ENCODE peak calls at places on chromosomes 6 and 20, in ten cellular contexts. O is Panc1, X is SK-N-MC, W is HL-60, T is transverse colon, D is suprapubic skin, E is spleen, Z is esophagus muscularis mucosa, M is sigmoid colon, V is HCT116. G is an unnamed sample.
A peak's percentile ranks its signal among the peaks of the same experiment; 100 is the strongest.

GRCh38 chr6:11731423-11731822 is 47.2 kb downstream of the ADTRP start:
- DNase-seq in W (no peak), T (no peak), M (no peak), V (no peak), X (no peak), D (no peak), O (no peak), E (no peak), Z (no peak), G (no peak)

GRCh38 chr20:24608926-24609667 is 139.7 kb downstream of the SYNDIG1 start:
- DNase-seq in E (no peak), D (no peak), W (no peak), V (no peak), T (no peak), M (no peak), O (no peak), X (no peak), Z (no peak), G (no peak)

GRCh38 chr6:19317587-19317986 is 519.6 kb upstream of the ID4 start:
- DNase-seq in O (no peak), V (no peak), X (no peak), D (no peak), Z (no peak), E (no peak), T (no peak), M (no peak), W (no peak), G (no peak)

GRCh38 chr20:18596270-18596669 is 8.4 kb downstream of the DTD1 start:
- DNase-seq in O (no peak), D (no peak), E (no peak), T (no peak), Z (no peak), X (no peak), W (no peak), V (no peak), M (no peak), G (no peak)

GRCh38 chr6:43054206-43054943 is 724 bp upstream of the CUL7 start:
- DNase-seq in E (no peak), O (no peak), X (no peak), M (no peak), Z (no peak), T (no peak), V (no peak), D (no peak), W (no peak), G (no peak)

GRCh38 chr20:24533449-24533848 is 64.0 kb downstream of the SYNDIG1 start:
- DNase-seq in D (no peak), O (no peak), E (no peak), V (no peak), W (no peak), Z (no peak), T (no peak), M (no peak), X (no peak), G (no peak)

GRCh38 chr20:56624786-56625681 is 4.1 kb upstream of the TFAP2C start:
- DNase-seq in E (no peak), X (no peak), M (no peak), D (no peak), O (no peak), Z (no peak), T (no peak), V (no peak), W (no peak), G (no peak)

GRCh38 chr6:16244869-16245451 is 6.6 kb downstream of the GMPR start:
- DNase-seq in M (no peak), E (no peak), D (no peak), T (no peak), Z (no peak), V (no peak), W (no peak), X (no peak), O (no peak), G (no peak)

GRCh38 chr6:75933387-75933975 is 139.0 kb downstream of the IMPG1 start:
- DNase-seq in O (no peak), T (no peak), D (no peak), X (no peak), V (no peak), Z (no peak), W (no peak), M (no peak), E (no peak), G (no peak)

GRCh38 chr6:158003910-158004695 is 22.4 kb downstream of the SYNJ2 start:
- DNase-seq in T (no peak), D (no peak), W (no peak), O (no peak), M (no peak), V (no peak), X (no peak), Z (no peak), E (peak; percentile 4), G (no peak)

GRCh38 chr6:158002249-158002950 is 20.7 kb downstream of the SYNJ2 start:
- DNase-seq in T (peak; percentile 74), W (no peak), E (peak; percentile 46), V (peak; percentile 55), O (no peak), D (no peak), M (no peak), Z (no peak), X (no peak), G (peak; percentile 90)

GRCh38 chr6:158004696-158005095 is 23.0 kb downstream of the SYNJ2 start:
- DNase-seq in W (no peak), D (no peak), M (no peak), O (no peak), Z (no peak), E (peak; percentile 52), X (no peak), V (no peak), T (no peak), G (no peak)

GRCh38 chr6:158000530-158001307 is 19.1 kb downstream of the SYNJ2 start:
- DNase-seq in D (no peak), W (no peak), M (no peak), Z (no peak), E (peak; percentile 49), O (no peak), V (no peak), T (no peak), X (no peak), G (no peak)

GRCh38 chr6:158002951-158003853 is 21.5 kb downstream of the SYNJ2 start:
- DNase-seq in M (peak; percentile 87), X (no peak), E (peak; percentile 48), Z (no peak), V (no peak), D (no peak), T (peak; percentile 38), W (no peak), O (no peak), G (peak; percentile 77)
- H3K4me3 ChIP-seq in M (no peak overlapping the region), X (no peak overlapping the region), E (no peak overlapping the region), Z (peak overlapping the region; percentile 15), V (no peak overlapping the region), D (no peak overlapping the region), T (no peak overlapping the region), W (no peak overlapping the region), O (no peak overlapping the region), G (no peak overlapping the region)

GRCh38 chr6:152594726-152595125 is 42.4 kb downstream of the SYNE1 start:
- DNase-seq in M (no peak), X (no peak), V (no peak), Z (no peak), D (no peak), E (no peak), W (no peak), T (no peak), O (no peak), G (no peak)
- TF ChIP-seq POLR2AphosphoS5 in M (no peak), X (no peak), V (no peak), Z (no peak), D (no peak), E (no peak), W (no peak), T (no peak), O (no peak), G (no peak)

DNA sequence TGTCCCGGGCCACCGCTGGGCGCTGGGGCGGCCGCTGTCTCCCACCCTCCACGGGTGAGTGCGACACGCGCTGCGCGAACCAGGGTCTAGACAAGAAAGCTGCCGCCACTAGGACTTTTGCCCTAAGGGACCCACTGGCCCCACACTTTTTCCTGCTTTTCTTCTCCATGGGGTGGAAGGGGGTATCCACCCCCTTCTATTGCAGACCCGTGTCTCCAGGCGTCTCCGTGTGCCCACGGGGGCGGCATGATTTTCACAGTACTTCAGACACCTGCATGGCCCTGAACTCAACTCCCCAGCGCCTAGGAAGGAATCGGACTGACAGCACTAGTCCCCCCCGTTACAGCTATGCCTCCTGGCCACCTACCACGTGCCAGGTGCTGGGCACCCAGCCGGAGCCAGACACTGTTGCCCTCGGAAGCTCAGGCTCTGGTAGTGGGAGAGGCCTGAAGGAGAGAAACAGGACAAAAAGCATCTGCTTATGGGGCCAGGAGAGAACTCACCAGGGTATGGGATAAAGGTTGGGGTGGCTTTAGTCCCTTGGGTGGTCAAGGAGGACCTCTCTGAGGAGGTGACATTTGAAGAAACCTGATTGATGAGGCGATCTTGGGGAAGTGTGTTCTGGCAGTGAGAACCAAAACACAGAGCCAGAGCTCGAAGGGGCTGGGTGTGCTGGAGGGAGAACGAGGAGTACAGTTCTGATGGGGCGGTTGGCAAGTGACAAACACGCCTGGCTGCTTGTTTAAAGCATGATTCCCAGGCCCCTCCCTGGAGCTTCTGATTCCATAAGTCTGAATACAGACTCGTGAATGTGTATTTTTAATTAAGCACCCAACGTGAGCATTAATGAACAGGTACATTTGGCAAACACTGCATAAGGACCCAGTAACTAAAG is 622 bp upstream of the NFATC2 start:
- DNase-seq in E (peak; percentile 81), X (no peak), O (no peak), M (no peak), V (no peak), D (no peak), Z (no peak), W (no peak), T (peak; percentile 13), G (no peak)
- H3K4me3 ChIP-seq in E (peak overlapping the region; percentile 75), X (no peak overlapping the region), O (peak overlapping the region; percentile 20), M (peak overlapping the region; percentile 36), V (peak overlapping the region; percentile 24), D (peak overlapping the region; percentile 53), Z (peak overlapping the region; percentile 55), W (peak overlapping the region; percentile 61), T (peak overlapping the region; percentile 60), G (peak overlapping the region; percentile 35)

GRCh38 chr6:106085687-106085983 is 501 bp upstream of the PRDM1 start:
- DNase-seq in V (no peak), X (no peak), D (no peak), Z (no peak), O (no peak), M (no peak), E (no peak), T (no peak), W (no peak), G (no peak)

GRCh38 chr6:106084973-106085686 is 1.0 kb upstream of the PRDM1 start:
- DNase-seq in O (no peak), V (no peak), Z (peak; percentile 31), T (no peak), W (no peak), X (no peak), M (no peak), D (no peak), E (no peak), G (no peak)

GRCh38 chr6:106083618-106084017 is 2.5 kb upstream of the PRDM1 start:
- DNase-seq in W (no peak), T (no peak), D (no peak), O (no peak), X (no peak), V (no peak), M (no peak), E (no peak), Z (peak; percentile 29), G (no peak)

GRCh38 chr6:106082735-106083398 is 3.3 kb upstream of the PRDM1 start:
- DNase-seq in V (no peak), T (no peak), O (no peak), M (no peak), W (no peak), Z (peak; percentile 64), E (no peak), D (no peak), X (no peak), G (no peak)

GRCh38 chr6:106084106-106084963 is 1.8 kb upstream of the PRDM1 start:
- DNase-seq in M (no peak), O (no peak), T (peak; percentile 52), E (no peak), Z (peak; percentile 66), W (peak; percentile 80), X (no peak), V (peak; percentile 72), D (no peak), G (no peak)
- TF ChIP-seq POLR2AphosphoS5 in M (peak; percentile 4), O (no peak), T (peak; percentile 35), E (no peak), Z (no peak), W (peak; percentile 39), X (no peak), V (peak; percentile 19), D (no peak), G (peak; percentile 55)